ENCODE peak calls at places on chromosomes 2 and 18, in seven cellular contexts. G is IMR-90, C is stomach, J is testis, E is breast epithelium, U is heart left ventricle, H is HCT116. K is an unnamed sample.

GRCh38 chr18:35616664-35617423 is 35.3 kb downstream of the GALNT1 start:
- DNase-seq in G (peak; percentile 92), C (peak; percentile 32), J (no peak), E (no peak), U (no peak), H (no peak), K (peak; percentile 5)

GRCh38 chr2:40103590-40103989 is 324.5 kb upstream of the THUMPD2 start:
- DNase-seq in G (peak; percentile 92), C (no peak), J (no peak), E (no peak), U (no peak), H (no peak), K (no peak)

GRCh38 chr2:236679906-236680305 is 110.3 kb downstream of the ACKR3 start:
- DNase-seq in G (peak; percentile 40), C (no peak), J (no peak), E (no peak), U (no peak), H (no peak), K (no peak)

GRCh38 chr2:99867690-99868089 is 274.7 kb downstream of the AFF3 start:
- DNase-seq in G (peak; percentile 85), C (no peak), J (no peak), E (no peak), U (no peak), H (no peak), K (no peak)

GRCh38 chr2:237616373-237617304 is 10.7 kb upstream of the LRRFIP1 start:
- DNase-seq in G (peak; percentile 85), C (no peak), J (no peak), E (no peak), U (no peak), H (no peak), K (no peak)

GRCh38 chr18:45589559-45590041 is 25.7 kb upstream of the SLC14A2 start:
- DNase-seq in G (peak; percentile 91), C (no peak), J (no peak), E (no peak), U (no peak), H (no peak), K (no peak)

GRCh38 chr2:76579911-76580310 is 869.2 kb upstream of the GCFC2 start:
- DNase-seq in G (no peak), C (no peak), J (no peak), E (no peak), U (no peak), H (no peak), K (no peak)

GRCh38 chr2:105403785-105404698 is 5.2 kb upstream of the FHL2 start:
- DNase-seq in G (peak; percentile 94), C (no peak), J (peak; percentile 10), E (no peak), U (no peak), H (peak; percentile 93), K (no peak)

GRCh38 chr2:118843492-118844132 is 3.8 kb downstream of the EN1 start:
- DNase-seq in G (no peak), C (no peak), J (no peak), E (no peak), U (no peak), H (no peak), K (no peak)

GRCh38 chr2:127401757-127402695 is 14.3 kb upstream of the MAP3K2 start:
- DNase-seq in G (peak; percentile 32), C (no peak), J (no peak), E (no peak), U (no peak), H (no peak), K (no peak)

GRCh38 chr2:28419003-28419704 is 26.5 kb downstream of the FOSL2 start:
- DNase-seq in G (no peak), C (no peak), J (no peak), E (no peak), U (no peak), H (no peak), K (no peak)

GRCh38 chr2:47226124-47227040 is 71.3 kb upstream of the STPG4 start:
- DNase-seq in G (peak; percentile 51), C (no peak), J (no peak), E (no peak), U (no peak), H (no peak), K (no peak)

GRCh38 chr2:197838589-197838988 is 34.2 kb downstream of the PLCL1 start:
- DNase-seq in G (no peak), C (no peak), J (no peak), E (no peak), U (no peak), H (no peak), K (no peak)

GRCh38 chr2:101300164-101300563 is 8.3 kb downstream of the RNF149 start:
- DNase-seq in G (no peak), C (no peak), J (no peak), E (no peak), U (no peak), H (no peak), K (no peak)

GRCh38 chr2:26577442-26578433 is 63.4 kb downstream of the CIB4 start:
- DNase-seq in G (peak; percentile 49), C (peak; percentile 75), J (peak; percentile 77), E (peak; percentile 67), U (peak; percentile 80), H (peak; percentile 27), K (peak; percentile 68)

GRCh38 chr18:336753-337152 is 68.9 kb upstream of the THOC1 start:
- DNase-seq in G (no peak), C (no peak), J (no peak), E (no peak), U (no peak), H (no peak), K (no peak)

GRCh38 chr2:32742381-32742780 is 114.5 kb downstream of the TTC27 start:
- DNase-seq in G (no peak), C (no peak), J (no peak), E (no peak), U (no peak), H (no peak), K (no peak)

DNA sequence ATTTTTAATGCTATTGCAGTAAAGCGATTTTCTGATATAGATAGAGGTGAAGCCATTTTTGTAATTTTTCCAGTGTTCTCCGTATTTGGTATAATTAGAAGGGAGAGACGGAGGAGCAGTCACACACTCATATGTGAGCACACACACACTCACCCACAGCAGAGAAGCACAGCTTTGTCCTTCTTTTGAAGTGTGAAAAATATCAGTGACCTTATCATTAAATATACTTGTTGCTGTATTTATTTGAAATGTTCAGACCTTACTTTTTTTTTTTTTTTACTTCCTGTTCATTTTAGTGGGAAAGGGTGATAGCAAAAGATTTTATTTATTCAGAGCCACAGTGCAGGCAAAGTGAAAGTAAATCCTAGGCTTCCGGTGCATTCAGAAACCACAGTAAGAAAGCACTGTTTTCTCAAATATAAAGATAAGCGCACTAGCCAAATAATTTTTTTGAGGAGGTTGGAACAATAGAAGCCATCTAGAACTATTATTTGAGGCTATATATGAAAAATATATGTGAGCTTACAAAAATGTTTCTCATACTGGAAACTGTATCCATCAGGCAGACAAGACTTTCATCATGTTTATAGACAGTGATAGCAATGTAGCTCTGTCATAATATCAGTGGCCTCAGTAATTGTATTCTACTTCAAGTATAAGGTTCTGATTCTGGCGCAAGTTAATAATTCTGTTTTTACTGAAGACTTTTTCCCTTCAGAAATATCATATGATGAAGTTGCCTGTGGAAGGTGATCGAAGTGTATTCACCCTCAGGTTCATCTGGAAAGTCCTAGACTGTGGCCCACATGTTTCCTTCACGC is 37.2 kb downstream of the TSHZ1 start:
- DNase-seq in G (peak; percentile 65), C (no peak), J (no peak), E (no peak), U (no peak), H (no peak), K (no peak)
- TF ChIP-seq POLR2A in G (no peak), C (no peak), J (no peak), E (no peak), U (no peak), H (no peak), K (no peak)

GRCh38 chr2:215811409-215812355 is 201.7 kb downstream of the MREG start:
- DNase-seq in G (no peak), C (no peak), J (no peak), E (no peak), U (no peak), H (no peak), K (peak; percentile 15)

GRCh38 chr2:215805493-215805892 is 207.9 kb downstream of the MREG start:
- DNase-seq in G (no peak), C (no peak), J (no peak), E (no peak), U (no peak), H (no peak), K (no peak)

GRCh38 chr2:215808194-215808593 is 205.2 kb downstream of the MREG start:
- DNase-seq in G (no peak), C (no peak), J (no peak), E (no peak), U (no peak), H (no peak), K (no peak)

GRCh38 chr2:215811003-215811402 is 202.3 kb downstream of the MREG start:
- DNase-seq in G (no peak), C (no peak), J (no peak), E (no peak), U (no peak), H (no peak), K (no peak)

GRCh38 chr2:215808996-215809395 is 204.4 kb downstream of the MREG start:
- DNase-seq in G (no peak), C (no peak), J (no peak), E (no peak), U (no peak), H (no peak), K (no peak)
- H3K4me3 ChIP-seq in G (no peak overlapping the region), C (no peak overlapping the region), J (no peak overlapping the region), E (no peak overlapping the region), U (peak overlapping the region; percentile 25), H (no peak overlapping the region), K (no peak overlapping the region)

DNA sequence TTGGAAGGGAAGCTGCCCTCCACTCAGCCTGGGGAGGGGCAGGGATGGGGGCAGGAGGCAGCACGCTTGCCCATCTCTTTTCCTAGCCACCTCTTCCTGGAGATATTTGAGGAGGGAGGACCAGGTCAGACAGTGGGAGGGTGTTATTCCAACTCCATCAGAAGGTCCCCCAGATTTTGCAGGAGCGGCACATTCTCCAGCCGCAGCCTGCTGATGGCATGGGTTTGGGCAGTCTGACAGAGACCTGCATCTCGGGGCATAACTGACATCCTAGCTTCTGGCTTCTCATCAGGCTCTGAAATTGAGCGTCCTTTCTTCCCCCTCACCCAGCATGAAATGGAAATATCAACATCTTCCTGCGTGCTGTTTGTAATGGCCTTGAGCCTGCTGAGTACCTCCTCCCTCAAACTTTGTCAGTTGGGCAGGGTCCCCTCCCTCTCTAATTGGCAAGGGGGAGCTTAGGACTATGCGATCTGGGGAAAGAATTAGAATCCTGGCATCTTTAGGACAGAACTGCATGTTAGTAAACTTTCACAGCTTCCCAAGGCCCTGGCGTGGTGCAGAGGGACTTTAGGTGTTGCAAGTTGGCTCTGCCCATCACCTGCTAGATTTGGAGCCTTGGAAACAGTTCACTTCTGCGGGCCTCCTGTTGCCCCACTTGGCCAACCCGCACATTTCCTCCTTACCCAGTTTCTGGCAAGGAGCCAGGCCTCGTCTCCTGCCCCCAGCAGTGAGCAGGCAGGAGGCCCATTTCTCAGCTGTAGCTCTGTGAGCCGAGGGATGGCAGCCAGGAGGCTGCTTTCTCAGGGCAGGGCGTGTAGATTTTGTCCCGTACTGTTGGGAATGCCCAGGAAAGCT is 2.2 kb downstream of the ITM2C start:
- DNase-seq in G (peak; percentile 20), C (peak; percentile 57), J (peak; percentile 58), E (no peak), U (no peak), H (no peak), K (peak; percentile 31)
- TF ChIP-seq CTCF in G (no peak), C (no peak), J (no peak), E (no peak), U (no peak), H (no peak), K (no peak)

GRCh38 chr2:88210132-88211004 is 40.2 kb downstream of the THNSL2 start:
- DNase-seq in G (no peak), C (no peak), J (no peak), E (no peak), U (no peak), H (no peak), K (no peak)
- TF ChIP-seq POLR2A in G (no peak), C (no peak), J (no peak), E (no peak), U (no peak), H (no peak), K (no peak)